ENCODE peak calls at places on chromosome 6, in seven cellular contexts. One of them, this sample, is unnamed.

GRCh38 chr6:13417431-13417830 is 70.0 kb downstream of the GFOD1 start:
- DNase-seq in A673: no peak
- DNase-seq in MM.1S: no peak
- DNase-seq in PC-9: no peak
- DNase-seq in fibroblast of lung: no peak
- DNase-seq in HepG2: peak; percentile 55
- DNase-seq in neural progenitor cell: no peak
- DNase-seq in this sample: no peak

GRCh38 chr6:133641111-133641510 is 247.8 kb upstream of the TCF21 start:
- DNase-seq in PC-9: no peak
- DNase-seq in fibroblast of lung: no peak
- DNase-seq in HepG2: no peak
- DNase-seq in neural progenitor cell: no peak
- DNase-seq in A673: no peak
- DNase-seq in MM.1S: no peak
- DNase-seq in this sample: no peak

GRCh38 chr6:141829996-141830395 is 302.7 kb upstream of the GJE1 start:
- DNase-seq in MM.1S: no peak
- DNase-seq in fibroblast of lung: no peak
- DNase-seq in neural progenitor cell: peak; percentile 69
- DNase-seq in HepG2: no peak
- DNase-seq in PC-9: no peak
- DNase-seq in A673: no peak
- DNase-seq in this sample: no peak

GRCh38 chr6:21586760-21587181 is 6.8 kb upstream of the SOX4 start:
- DNase-seq in MM.1S: no peak
- DNase-seq in PC-9: no peak
- DNase-seq in fibroblast of lung: no peak
- DNase-seq in A673: no peak
- DNase-seq in HepG2: no peak
- DNase-seq in neural progenitor cell: no peak
- DNase-seq in this sample: no peak

GRCh38 chr6:6474170-6474920 is 114.2 kb upstream of the LY86 start:
- DNase-seq in neural progenitor cell: no peak
- DNase-seq in HepG2: no peak
- DNase-seq in fibroblast of lung: no peak
- DNase-seq in PC-9: no peak
- DNase-seq in A673: no peak
- DNase-seq in MM.1S: no peak
- DNase-seq in this sample: no peak

GRCh38 chr6:167047554-167047953 is 48.4 kb downstream of the CEP43 start:
- DNase-seq in PC-9: no peak
- DNase-seq in neural progenitor cell: no peak
- DNase-seq in MM.1S: peak; percentile 24
- DNase-seq in HepG2: no peak
- DNase-seq in fibroblast of lung: no peak
- DNase-seq in A673: no peak
- DNase-seq in this sample: no peak

GRCh38 chr6:38168126-38168525 is 348.6 kb downstream of the ZFAND3 start:
- DNase-seq in neural progenitor cell: no peak
- DNase-seq in HepG2: no peak
- DNase-seq in fibroblast of lung: no peak
- DNase-seq in PC-9: no peak
- DNase-seq in A673: no peak
- DNase-seq in MM.1S: no peak
- DNase-seq in this sample: no peak

GRCh38 chr6:79544299-79544927 is 7.2 kb upstream of the LCA5 start:
- DNase-seq in PC-9: no peak
- DNase-seq in MM.1S: peak; percentile 70
- DNase-seq in neural progenitor cell: no peak
- DNase-seq in fibroblast of lung: peak; percentile 56
- DNase-seq in A673: peak; percentile 21
- DNase-seq in HepG2: no peak
- DNase-seq in this sample: peak; percentile 54

GRCh38 chr6:12037803-12038202 is 25.7 kb downstream of the HIVEP1 start:
- DNase-seq in MM.1S: no peak
- DNase-seq in neural progenitor cell: no peak
- DNase-seq in HepG2: no peak
- DNase-seq in A673: no peak
- DNase-seq in fibroblast of lung: no peak
- DNase-seq in PC-9: no peak
- DNase-seq in this sample: no peak

GRCh38 chr6:16264785-16265184 is 26.4 kb downstream of the GMPR start:
- DNase-seq in fibroblast of lung: no peak
- DNase-seq in MM.1S: no peak
- DNase-seq in HepG2: no peak
- DNase-seq in neural progenitor cell: no peak
- DNase-seq in A673: no peak
- DNase-seq in PC-9: no peak
- DNase-seq in this sample: no peak

GRCh38 chr6:7025861-7026260 is 81.9 kb upstream of the RREB1 start:
- DNase-seq in fibroblast of lung: no peak
- DNase-seq in PC-9: no peak
- DNase-seq in neural progenitor cell: no peak
- DNase-seq in HepG2: no peak
- DNase-seq in MM.1S: no peak
- DNase-seq in A673: no peak
- DNase-seq in this sample: no peak

GRCh38 chr6:158149641-158150040 is 18.4 kb downstream of the SERAC1 start:
- DNase-seq in HepG2: no peak
- DNase-seq in neural progenitor cell: no peak
- DNase-seq in PC-9: no peak
- DNase-seq in MM.1S: no peak
- DNase-seq in A673: no peak
- DNase-seq in fibroblast of lung: peak; percentile 79
- DNase-seq in this sample: peak; percentile 61

GRCh38 chr6:3608159-3608558 is 143.4 kb downstream of the PXDC1 start:
- DNase-seq in HepG2: no peak
- DNase-seq in neural progenitor cell: no peak
- DNase-seq in PC-9: no peak
- DNase-seq in MM.1S: no peak
- DNase-seq in A673: no peak
- DNase-seq in fibroblast of lung: no peak
- DNase-seq in this sample: no peak

GRCh38 chr6:149948616-149949015 is 6.8 kb downstream of the ULBP2 start:
- DNase-seq in A673: no peak
- DNase-seq in neural progenitor cell: no peak
- DNase-seq in fibroblast of lung: no peak
- DNase-seq in HepG2: no peak
- DNase-seq in PC-9: no peak
- DNase-seq in MM.1S: no peak
- DNase-seq in this sample: no peak

GRCh38 chr6:105968230-105968954 is 117.7 kb upstream of the PRDM1 start:
- DNase-seq in PC-9: peak; percentile 61
- DNase-seq in HepG2: peak; percentile 49
- DNase-seq in fibroblast of lung: no peak
- DNase-seq in MM.1S: no peak
- DNase-seq in A673: no peak
- DNase-seq in neural progenitor cell: no peak
- DNase-seq in this sample: no peak

GRCh38 chr6:123745877-123746276 is 57.8 kb upstream of the NKAIN2 start:
- DNase-seq in fibroblast of lung: peak; percentile 64
- DNase-seq in A673: no peak
- DNase-seq in HepG2: no peak
- DNase-seq in neural progenitor cell: no peak
- DNase-seq in MM.1S: no peak
- DNase-seq in PC-9: no peak
- DNase-seq in this sample: peak; percentile 63

GRCh38 chr6:111114484-111114883 is 27.2 kb downstream of the SLC16A10 start:
- DNase-seq in HepG2: no peak
- DNase-seq in fibroblast of lung: no peak
- DNase-seq in neural progenitor cell: no peak
- DNase-seq in MM.1S: no peak
- DNase-seq in PC-9: no peak
- DNase-seq in A673: no peak
- DNase-seq in this sample: no peak

GRCh38 chr6:15507221-15507620 is 155.6 kb downstream of the DTNBP1 start:
- DNase-seq in neural progenitor cell: no peak
- DNase-seq in MM.1S: no peak
- DNase-seq in A673: no peak
- DNase-seq in PC-9: no peak
- DNase-seq in HepG2: no peak
- DNase-seq in fibroblast of lung: no peak
- DNase-seq in this sample: no peak

GRCh38 chr6:168035661-168036616 is 38.5 kb downstream of the KIF25 start:
- DNase-seq in neural progenitor cell: peak; percentile 25
- DNase-seq in fibroblast of lung: peak; percentile 40
- DNase-seq in A673: peak; percentile 56
- DNase-seq in PC-9: no peak
- DNase-seq in HepG2: no peak
- DNase-seq in MM.1S: no peak
- DNase-seq in this sample: peak; percentile 33

GRCh38 chr6:153231048-153231635 is 100.1 kb upstream of the RGS17 start:
- DNase-seq in PC-9: no peak
- DNase-seq in HepG2: peak; percentile 40
- DNase-seq in neural progenitor cell: peak; percentile 79
- DNase-seq in fibroblast of lung: peak; percentile 56
- DNase-seq in MM.1S: peak; percentile 33
- DNase-seq in A673: peak; percentile 80
- DNase-seq in this sample: peak; percentile 44

GRCh38 chr6:111148110-111148509 is 60.8 kb downstream of the SLC16A10 start:
- DNase-seq in HepG2: no peak
- DNase-seq in A673: no peak
- DNase-seq in PC-9: no peak
- DNase-seq in fibroblast of lung: no peak
- DNase-seq in neural progenitor cell: no peak
- DNase-seq in MM.1S: no peak
- DNase-seq in this sample: no peak

GRCh38 chr6:122620902-122621301 is 10.7 kb downstream of the PKIB start:
- DNase-seq in MM.1S: no peak
- DNase-seq in PC-9: peak; percentile 87
- DNase-seq in fibroblast of lung: peak; percentile 62
- DNase-seq in A673: no peak
- DNase-seq in HepG2: peak; percentile 7
- DNase-seq in neural progenitor cell: no peak
- DNase-seq in this sample: peak; percentile 19

GRCh38 chr6:134802426-134803058 is 147.4 kb downstream of the ALDH8A1 start:
- DNase-seq in neural progenitor cell: no peak
- DNase-seq in MM.1S: no peak
- DNase-seq in A673: no peak
- DNase-seq in HepG2: peak; percentile 21
- DNase-seq in PC-9: peak; percentile 39
- DNase-seq in fibroblast of lung: no peak
- DNase-seq in this sample: peak; percentile 36

GRCh38 chr6:48111143-48111506 is at the start of gene PTCHD4:
- DNase-seq in MM.1S: no peak
- DNase-seq in fibroblast of lung: peak; percentile 48
- DNase-seq in neural progenitor cell: peak; percentile 41
- DNase-seq in PC-9: no peak
- DNase-seq in A673: no peak
- DNase-seq in HepG2: peak; percentile 86
- DNase-seq in this sample: peak; percentile 97

GRCh38 chr6:31375699-31376098 is 18.7 kb upstream of the HLA-B start:
- DNase-seq in PC-9: no peak
- DNase-seq in neural progenitor cell: no peak
- DNase-seq in A673: no peak
- DNase-seq in HepG2: no peak
- DNase-seq in fibroblast of lung: no peak
- DNase-seq in MM.1S: no peak
- DNase-seq in this sample: no peak

DNA sequence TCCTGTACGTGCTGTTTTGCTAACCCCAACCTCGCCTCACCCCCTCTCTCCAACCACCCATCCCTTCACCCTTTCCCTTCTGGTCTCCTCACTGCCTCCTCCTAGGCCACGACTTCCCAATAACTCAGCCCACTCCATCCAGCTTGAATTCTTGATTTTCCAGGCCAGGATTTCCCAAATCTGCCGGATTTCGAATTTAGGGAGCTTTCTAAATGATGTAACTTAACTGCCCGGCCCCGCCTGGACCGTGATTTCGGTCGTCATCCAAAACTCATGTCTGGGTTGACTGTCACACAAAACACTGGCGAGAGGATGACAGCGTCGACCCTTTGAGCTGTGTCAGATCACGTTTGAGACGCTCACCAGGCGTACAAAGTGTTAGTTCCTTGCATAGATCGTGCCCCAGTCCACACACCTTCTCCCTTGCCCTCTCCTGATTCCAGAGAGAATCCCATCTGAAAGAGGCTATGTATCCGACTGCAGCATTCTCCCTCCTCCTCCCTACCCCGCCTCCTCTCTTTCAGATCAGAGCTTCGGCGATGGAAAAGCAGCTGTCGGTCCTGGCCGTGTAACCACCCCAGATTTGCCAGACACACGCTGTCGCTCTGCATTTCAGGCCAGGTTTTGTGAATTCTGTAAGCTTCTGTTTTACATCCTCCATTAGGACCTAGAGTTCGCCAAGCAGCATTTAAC is 168.2 kb downstream of the GPX5 start:
- DNase-seq in fibroblast of lung: no peak
- DNase-seq in PC-9: no peak
- DNase-seq in HepG2: no peak
- DNase-seq in MM.1S: no peak
- DNase-seq in A673: no peak
- DNase-seq in neural progenitor cell: peak; percentile 68
- DNase-seq in this sample: no peak
- TF ChIP-seq EZH2 in fibroblast of lung: no peak
- TF ChIP-seq EZH2 in PC-9: no peak
- TF ChIP-seq EZH2 in HepG2: no peak
- TF ChIP-seq EZH2 in MM.1S: no peak
- TF ChIP-seq EZH2 in A673: no peak
- TF ChIP-seq EZH2 in neural progenitor cell: peak; percentile 77
- TF ChIP-seq EZH2 in this sample: no peak

GRCh38 chr6:36609582-36609981 is 15.4 kb downstream of the SRSF3 start:
- DNase-seq in neural progenitor cell: no peak
- DNase-seq in HepG2: no peak
- DNase-seq in MM.1S: no peak
- DNase-seq in fibroblast of lung: no peak
- DNase-seq in PC-9: no peak
- DNase-seq in A673: no peak
- DNase-seq in this sample: no peak
- H3K4me1 ChIP-seq in neural progenitor cell: no peaks in the 10 kb centered on the region
- H3K4me1 ChIP-seq in HepG2: peaks cover 55% of the 10 kb centered on the region
- H3K4me1 ChIP-seq in MM.1S: peaks cover 14% of the 10 kb centered on the region
- H3K4me1 ChIP-seq in fibroblast of lung: peaks cover 7% of the 10 kb centered on the region
- H3K4me1 ChIP-seq in PC-9: peaks cover 4% of the 10 kb centered on the region
- H3K4me1 ChIP-seq in A673: peaks cover 12% of the 10 kb centered on the region
- H3K4me1 ChIP-seq in this sample: peaks cover 23% of the 10 kb centered on the region

DNA sequence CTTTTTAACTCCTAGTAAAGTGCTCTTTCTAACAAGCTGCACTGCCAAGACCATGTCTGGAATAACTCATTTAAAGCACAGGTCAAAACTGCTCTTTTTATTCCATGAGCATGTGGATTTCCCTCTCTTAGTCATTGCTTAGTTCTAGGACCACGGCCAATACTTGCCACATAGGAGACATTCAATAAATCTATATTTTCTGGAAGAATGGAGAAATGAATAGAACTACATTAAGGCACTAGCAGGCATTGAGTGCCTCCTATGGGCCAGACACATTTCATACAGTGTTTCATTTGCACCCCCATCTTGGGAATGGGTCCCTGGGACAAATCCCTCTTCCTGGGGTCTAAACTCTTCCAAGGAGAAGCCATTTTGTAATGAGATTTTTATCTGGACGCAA is 552.8 kb upstream of the CITED2 start:
- DNase-seq in PC-9: no peak
- DNase-seq in MM.1S: no peak
- DNase-seq in A673: peak; percentile 21
- DNase-seq in fibroblast of lung: peak; percentile 96
- DNase-seq in neural progenitor cell: no peak
- DNase-seq in HepG2: no peak
- DNase-seq in this sample: no peak
- TF ChIP-seq CTCF in PC-9: no peak
- TF ChIP-seq CTCF in MM.1S: peak; percentile 57
- TF ChIP-seq CTCF in A673: peak; percentile 35
- TF ChIP-seq CTCF in fibroblast of lung: peak; percentile 69
- TF ChIP-seq CTCF in neural progenitor cell: peak; percentile 35
- TF ChIP-seq CTCF in HepG2: peak; percentile 25
- TF ChIP-seq CTCF in this sample: peak; percentile 25

GRCh38 chr6:10404799-10405524 is 9.9 kb downstream of the TFAP2A start:
- DNase-seq in MM.1S: no peak
- DNase-seq in PC-9: no peak
- DNase-seq in fibroblast of lung: no peak
- DNase-seq in HepG2: no peak
- DNase-seq in neural progenitor cell: no peak
- DNase-seq in A673: no peak
- DNase-seq in this sample: no peak
- TF ChIP-seq EZH2 in MM.1S: no peak
- TF ChIP-seq EZH2 in PC-9: no peak
- TF ChIP-seq EZH2 in fibroblast of lung: no peak
- TF ChIP-seq EZH2 in HepG2: no peak
- TF ChIP-seq EZH2 in neural progenitor cell: peak; percentile 85
- TF ChIP-seq EZH2 in A673: no peak
- TF ChIP-seq EZH2 in this sample: no peak